ENCODE peak calls at places on chromosomes 2 and 18, in seven cellular contexts. One of them, this sample, is unnamed. For H3K36me3, the result is how much of the 10 kb centered on the place peaks cover.

GRCh38 chr2:7517851-7518250 is 600.6 kb downstream of the RNF144A start:
- ATAC-seq in body of pancreas: no peak
- ATAC-seq in left lung: no peak
- ATAC-seq in Panc1: no peak
- ATAC-seq in CD4-positive, CD25-positive, alpha-beta regulatory T cell: no peak
- ATAC-seq in GM12878: peak
- ATAC-seq in pancreas: no peak
- ATAC-seq in this sample: no peak

GRCh38 chr2:19357383-19358241 is 811 bp downstream of the OSR1 start:
- ATAC-seq in body of pancreas: peak
- ATAC-seq in left lung: peak
- ATAC-seq in Panc1: peak
- ATAC-seq in CD4-positive, CD25-positive, alpha-beta regulatory T cell: no peak
- ATAC-seq in GM12878: no peak
- ATAC-seq in pancreas: peak
- ATAC-seq in this sample: no peak

GRCh38 chr2:200862532-200863000 is 1.9 kb downstream of the CLK1 start:
- ATAC-seq in body of pancreas: no peak
- ATAC-seq in left lung: no peak
- ATAC-seq in Panc1: no peak
- ATAC-seq in CD4-positive, CD25-positive, alpha-beta regulatory T cell: peak
- ATAC-seq in GM12878: peak
- ATAC-seq in pancreas: no peak
- ATAC-seq in this sample: no peak

GRCh38 chr2:64881037-64881492 is 108.1 kb upstream of the SLC1A4 start:
- ATAC-seq in body of pancreas: no peak
- ATAC-seq in left lung: no peak
- ATAC-seq in Panc1: no peak
- ATAC-seq in CD4-positive, CD25-positive, alpha-beta regulatory T cell: no peak
- ATAC-seq in GM12878: peak
- ATAC-seq in pancreas: no peak
- ATAC-seq in this sample: no peak

GRCh38 chr2:190668892-190669291 is 20.0 kb downstream of the NAB1 start:
- ATAC-seq in body of pancreas: no peak
- ATAC-seq in left lung: no peak
- ATAC-seq in Panc1: no peak
- ATAC-seq in CD4-positive, CD25-positive, alpha-beta regulatory T cell: no peak
- ATAC-seq in GM12878: peak
- ATAC-seq in pancreas: no peak
- ATAC-seq in this sample: no peak

GRCh38 chr2:159125858-159126257 is 157.4 kb downstream of the TANC1 start:
- ATAC-seq in body of pancreas: no peak
- ATAC-seq in left lung: no peak
- ATAC-seq in Panc1: no peak
- ATAC-seq in CD4-positive, CD25-positive, alpha-beta regulatory T cell: no peak
- ATAC-seq in GM12878: no peak
- ATAC-seq in pancreas: no peak
- ATAC-seq in this sample: no peak

GRCh38 chr2:224947566-224947965 is 94.7 kb downstream of the DOCK10 start:
- ATAC-seq in body of pancreas: no peak
- ATAC-seq in left lung: no peak
- ATAC-seq in Panc1: no peak
- ATAC-seq in CD4-positive, CD25-positive, alpha-beta regulatory T cell: no peak
- ATAC-seq in GM12878: no peak
- ATAC-seq in pancreas: no peak
- ATAC-seq in this sample: no peak

GRCh38 chr2:239820836-239821693 is 204.1 kb downstream of the NDUFA10 start:
- ATAC-seq in body of pancreas: no peak
- ATAC-seq in left lung: no peak
- ATAC-seq in Panc1: peak
- ATAC-seq in CD4-positive, CD25-positive, alpha-beta regulatory T cell: no peak
- ATAC-seq in GM12878: no peak
- ATAC-seq in pancreas: no peak
- ATAC-seq in this sample: peak

GRCh38 chr18:28189400-28190239 is 12.7 kb upstream of the CDH2 start:
- ATAC-seq in body of pancreas: peak
- ATAC-seq in left lung: peak
- ATAC-seq in Panc1: peak
- ATAC-seq in CD4-positive, CD25-positive, alpha-beta regulatory T cell: no peak
- ATAC-seq in GM12878: peak
- ATAC-seq in pancreas: peak
- ATAC-seq in this sample: no peak

GRCh38 chr2:240991378-240992263 is 6.8 kb upstream of the SNED1 start:
- ATAC-seq in body of pancreas: peak
- ATAC-seq in left lung: peak
- ATAC-seq in Panc1: peak
- ATAC-seq in CD4-positive, CD25-positive, alpha-beta regulatory T cell: no peak
- ATAC-seq in GM12878: no peak
- ATAC-seq in pancreas: peak
- ATAC-seq in this sample: peak

GRCh38 chr2:221377597-221377996 is 194.5 kb downstream of the EPHA4 start:
- ATAC-seq in body of pancreas: no peak
- ATAC-seq in left lung: no peak
- ATAC-seq in Panc1: no peak
- ATAC-seq in CD4-positive, CD25-positive, alpha-beta regulatory T cell: no peak
- ATAC-seq in GM12878: peak
- ATAC-seq in pancreas: no peak
- ATAC-seq in this sample: no peak

GRCh38 chr2:234708717-234709116 is 211.8 kb upstream of the ARL4C start:
- ATAC-seq in body of pancreas: no peak
- ATAC-seq in left lung: no peak
- ATAC-seq in Panc1: no peak
- ATAC-seq in CD4-positive, CD25-positive, alpha-beta regulatory T cell: no peak
- ATAC-seq in GM12878: no peak
- ATAC-seq in pancreas: no peak
- ATAC-seq in this sample: no peak

GRCh38 chr18:65811307-65811706 is 60.5 kb downstream of the CDH7 start:
- ATAC-seq in body of pancreas: no peak
- ATAC-seq in left lung: no peak
- ATAC-seq in Panc1: no peak
- ATAC-seq in CD4-positive, CD25-positive, alpha-beta regulatory T cell: no peak
- ATAC-seq in GM12878: no peak
- ATAC-seq in pancreas: no peak
- ATAC-seq in this sample: no peak

GRCh38 chr18:58992301-58993231 is 127.9 kb downstream of the ZNF532 start:
- ATAC-seq in body of pancreas: no peak
- ATAC-seq in left lung: no peak
- ATAC-seq in Panc1: no peak
- ATAC-seq in CD4-positive, CD25-positive, alpha-beta regulatory T cell: no peak
- ATAC-seq in GM12878: no peak
- ATAC-seq in pancreas: no peak
- ATAC-seq in this sample: no peak

GRCh38 chr18:51107082-51107481 is 77.1 kb downstream of the SMAD4 start:
- ATAC-seq in body of pancreas: no peak
- ATAC-seq in left lung: peak
- ATAC-seq in Panc1: no peak
- ATAC-seq in CD4-positive, CD25-positive, alpha-beta regulatory T cell: no peak
- ATAC-seq in GM12878: peak
- ATAC-seq in pancreas: no peak
- ATAC-seq in this sample: no peak

GRCh38 chr2:126947090-126947404 is 48.4 kb downstream of the TEX51 start:
- ATAC-seq in body of pancreas: no peak
- ATAC-seq in left lung: no peak
- ATAC-seq in Panc1: no peak
- ATAC-seq in CD4-positive, CD25-positive, alpha-beta regulatory T cell: no peak
- ATAC-seq in GM12878: no peak
- ATAC-seq in pancreas: no peak
- ATAC-seq in this sample: no peak

GRCh38 chr2:196537311-196537710 is 102.2 kb upstream of the CCDC150 start:
- ATAC-seq in body of pancreas: no peak
- ATAC-seq in left lung: no peak
- ATAC-seq in Panc1: no peak
- ATAC-seq in CD4-positive, CD25-positive, alpha-beta regulatory T cell: no peak
- ATAC-seq in GM12878: no peak
- ATAC-seq in pancreas: no peak
- ATAC-seq in this sample: no peak

GRCh38 chr18:70181015-70181414 is 24.5 kb downstream of the RTTN start:
- ATAC-seq in body of pancreas: no peak
- ATAC-seq in left lung: peak
- ATAC-seq in Panc1: peak
- ATAC-seq in CD4-positive, CD25-positive, alpha-beta regulatory T cell: no peak
- ATAC-seq in GM12878: no peak
- ATAC-seq in pancreas: no peak
- ATAC-seq in this sample: no peak

GRCh38 chr18:62992877-62993365 is 277.6 kb downstream of the PHLPP1 start:
- ATAC-seq in body of pancreas: no peak
- ATAC-seq in left lung: no peak
- ATAC-seq in Panc1: no peak
- ATAC-seq in CD4-positive, CD25-positive, alpha-beta regulatory T cell: no peak
- ATAC-seq in GM12878: no peak
- ATAC-seq in pancreas: no peak
- ATAC-seq in this sample: no peak
- H3K36me3 ChIP-seq in body of pancreas: under half
- H3K36me3 ChIP-seq in left lung: under half
- H3K36me3 ChIP-seq in Panc1: under half
- H3K36me3 ChIP-seq in CD4-positive, CD25-positive, alpha-beta regulatory T cell: under half
- H3K36me3 ChIP-seq in GM12878: under half
- H3K36me3 ChIP-seq in pancreas: under half
- H3K36me3 ChIP-seq in this sample: under half

GRCh38 chr2:28948160-28948559 is 32.9 kb upstream of the TOGARAM2 start:
- ATAC-seq in body of pancreas: no peak
- ATAC-seq in left lung: no peak
- ATAC-seq in Panc1: no peak
- ATAC-seq in CD4-positive, CD25-positive, alpha-beta regulatory T cell: no peak
- ATAC-seq in GM12878: no peak
- ATAC-seq in pancreas: no peak
- ATAC-seq in this sample: no peak
- H3K36me3 ChIP-seq in body of pancreas: under half
- H3K36me3 ChIP-seq in left lung: under half
- H3K36me3 ChIP-seq in Panc1: half or more
- H3K36me3 ChIP-seq in CD4-positive, CD25-positive, alpha-beta regulatory T cell: half or more
- H3K36me3 ChIP-seq in GM12878: under half
- H3K36me3 ChIP-seq in pancreas: under half
- H3K36me3 ChIP-seq in this sample: half or more

DNA sequence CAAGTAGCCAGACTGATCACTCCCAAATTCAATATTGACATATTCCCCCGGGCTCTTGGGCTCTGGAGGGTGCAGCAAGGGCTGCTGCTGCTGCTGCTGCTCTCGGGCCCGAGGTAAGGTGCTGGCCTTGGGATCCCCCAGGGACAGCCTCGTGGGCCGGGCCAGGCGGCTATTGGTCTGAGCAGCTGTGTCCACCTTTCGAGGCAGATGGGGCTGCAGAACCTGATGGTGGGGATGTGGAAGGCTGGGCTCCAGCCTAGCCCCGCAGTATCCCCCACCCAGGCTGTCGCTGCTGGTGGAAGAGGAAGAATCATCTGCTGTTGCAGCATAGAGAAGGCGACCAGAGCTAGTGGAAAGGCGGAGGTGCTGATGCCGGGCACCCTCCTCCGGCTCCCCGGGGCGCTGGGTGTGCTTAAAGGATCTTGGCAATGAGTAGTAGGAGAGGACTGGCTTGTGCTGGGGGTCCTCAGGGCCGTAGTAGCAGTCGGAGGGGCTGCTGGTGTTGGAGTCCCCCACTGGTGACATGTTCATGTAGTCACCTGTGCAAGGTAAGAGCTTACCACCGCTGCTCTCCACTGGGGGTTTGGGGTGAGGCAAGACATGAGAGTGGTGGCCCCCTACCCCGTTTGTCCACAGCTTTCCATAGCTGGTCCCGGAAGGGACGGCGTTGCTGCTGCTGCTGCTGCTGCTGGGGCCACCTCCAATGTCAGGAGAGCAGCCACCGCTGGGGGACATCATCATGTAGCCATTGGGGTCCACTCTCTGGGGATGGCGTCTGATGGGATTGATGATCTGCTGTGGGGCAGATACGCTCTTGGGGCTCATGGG is 3.4 kb downstream of the IRS1 start:
- ATAC-seq in body of pancreas: no peak
- ATAC-seq in left lung: no peak
- ATAC-seq in Panc1: no peak
- ATAC-seq in CD4-positive, CD25-positive, alpha-beta regulatory T cell: no peak
- ATAC-seq in GM12878: no peak
- ATAC-seq in pancreas: no peak
- ATAC-seq in this sample: no peak
- H3K36me3 ChIP-seq in body of pancreas: under half
- H3K36me3 ChIP-seq in left lung: under half
- H3K36me3 ChIP-seq in Panc1: under half
- H3K36me3 ChIP-seq in CD4-positive, CD25-positive, alpha-beta regulatory T cell: under half
- H3K36me3 ChIP-seq in GM12878: under half
- H3K36me3 ChIP-seq in pancreas: under half
- H3K36me3 ChIP-seq in this sample: under half

GRCh38 chr2:3387011-3387410 is 7.5 kb downstream of the TRAPPC12 start:
- ATAC-seq in body of pancreas: no peak
- ATAC-seq in left lung: no peak
- ATAC-seq in Panc1: no peak
- ATAC-seq in CD4-positive, CD25-positive, alpha-beta regulatory T cell: no peak
- ATAC-seq in GM12878: no peak
- ATAC-seq in pancreas: no peak
- ATAC-seq in this sample: no peak
- H3K36me3 ChIP-seq in body of pancreas: under half
- H3K36me3 ChIP-seq in left lung: under half
- H3K36me3 ChIP-seq in Panc1: under half
- H3K36me3 ChIP-seq in CD4-positive, CD25-positive, alpha-beta regulatory T cell: under half
- H3K36me3 ChIP-seq in GM12878: under half
- H3K36me3 ChIP-seq in pancreas: under half
- H3K36me3 ChIP-seq in this sample: under half

This sample was measured in gastroesophageal sphincter.